ENCODE peak calls at places on chromosome 11, in six cellular contexts. One of them, this sample, is unnamed.

GRCh38 chr11:122139595-122139866 is 23.5 kb upstream of the BLID start:
- DNase-seq in activated CD4-positive, alpha-beta T cell treated with anti-CD3 and anti-CD28 coated beads, Interleukin-2, amount 50 U/mL, for 1 hour: no peak
- DNase-seq in NCI-H226: no peak
- DNase-seq in midbrain: no peak
- DNase-seq in stimulated activated CD8-positive, alpha-beta memory T cell treated with anti-CD3 and anti-CD28 coated beads, Interleukin-4, amount 100 ng/mL, for 24 hours: no peak
- DNase-seq in sciatic nerve: no peak
- DNase-seq in this sample: no peak

GRCh38 chr11:9765320-9766101 is 101.6 kb downstream of the SWAP70 start:
- DNase-seq in activated CD4-positive, alpha-beta T cell treated with anti-CD3 and anti-CD28 coated beads, Interleukin-2, amount 50 U/mL, for 1 hour: no peak
- DNase-seq in NCI-H226: peak; percentile 53
- DNase-seq in midbrain: no peak
- DNase-seq in stimulated activated CD8-positive, alpha-beta memory T cell treated with anti-CD3 and anti-CD28 coated beads, Interleukin-4, amount 100 ng/mL, for 24 hours: no peak
- DNase-seq in sciatic nerve: peak; percentile 73
- DNase-seq in this sample: no peak

GRCh38 chr11:2118674-2119073 is 20.5 kb downstream of the IGF2 start:
- DNase-seq in activated CD4-positive, alpha-beta T cell treated with anti-CD3 and anti-CD28 coated beads, Interleukin-2, amount 50 U/mL, for 1 hour: no peak
- DNase-seq in NCI-H226: no peak
- DNase-seq in midbrain: no peak
- DNase-seq in stimulated activated CD8-positive, alpha-beta memory T cell treated with anti-CD3 and anti-CD28 coated beads, Interleukin-4, amount 100 ng/mL, for 24 hours: no peak
- DNase-seq in sciatic nerve: no peak
- DNase-seq in this sample: no peak

GRCh38 chr11:9075441-9076000 is 15.9 kb downstream of the SCUBE2 start:
- DNase-seq in activated CD4-positive, alpha-beta T cell treated with anti-CD3 and anti-CD28 coated beads, Interleukin-2, amount 50 U/mL, for 1 hour: no peak
- DNase-seq in NCI-H226: no peak
- DNase-seq in midbrain: no peak
- DNase-seq in stimulated activated CD8-positive, alpha-beta memory T cell treated with anti-CD3 and anti-CD28 coated beads, Interleukin-4, amount 100 ng/mL, for 24 hours: no peak
- DNase-seq in sciatic nerve: no peak
- DNase-seq in this sample: no peak

GRCh38 chr11:9563196-9563730 is 10.2 kb upstream of the WEE1 start:
- DNase-seq in activated CD4-positive, alpha-beta T cell treated with anti-CD3 and anti-CD28 coated beads, Interleukin-2, amount 50 U/mL, for 1 hour: no peak
- DNase-seq in NCI-H226: no peak
- DNase-seq in midbrain: no peak
- DNase-seq in stimulated activated CD8-positive, alpha-beta memory T cell treated with anti-CD3 and anti-CD28 coated beads, Interleukin-4, amount 100 ng/mL, for 24 hours: no peak
- DNase-seq in sciatic nerve: no peak
- DNase-seq in this sample: no peak

GRCh38 chr11:68826726-68827125 is 15.0 kb downstream of the CPT1A start:
- DNase-seq in activated CD4-positive, alpha-beta T cell treated with anti-CD3 and anti-CD28 coated beads, Interleukin-2, amount 50 U/mL, for 1 hour: no peak
- DNase-seq in NCI-H226: no peak
- DNase-seq in midbrain: no peak
- DNase-seq in stimulated activated CD8-positive, alpha-beta memory T cell treated with anti-CD3 and anti-CD28 coated beads, Interleukin-4, amount 100 ng/mL, for 24 hours: no peak
- DNase-seq in sciatic nerve: no peak
- DNase-seq in this sample: no peak

GRCh38 chr11:9170450-9170849 is 79.1 kb upstream of the SCUBE2 start:
- DNase-seq in activated CD4-positive, alpha-beta T cell treated with anti-CD3 and anti-CD28 coated beads, Interleukin-2, amount 50 U/mL, for 1 hour: no peak
- DNase-seq in NCI-H226: peak; percentile 56
- DNase-seq in midbrain: no peak
- DNase-seq in stimulated activated CD8-positive, alpha-beta memory T cell treated with anti-CD3 and anti-CD28 coated beads, Interleukin-4, amount 100 ng/mL, for 24 hours: no peak
- DNase-seq in sciatic nerve: no peak
- DNase-seq in this sample: no peak

GRCh38 chr11:103730151-103730940 is 306.1 kb upstream of the DDI1 start:
- DNase-seq in activated CD4-positive, alpha-beta T cell treated with anti-CD3 and anti-CD28 coated beads, Interleukin-2, amount 50 U/mL, for 1 hour: no peak
- DNase-seq in NCI-H226: no peak
- DNase-seq in midbrain: no peak
- DNase-seq in stimulated activated CD8-positive, alpha-beta memory T cell treated with anti-CD3 and anti-CD28 coated beads, Interleukin-4, amount 100 ng/mL, for 24 hours: no peak
- DNase-seq in sciatic nerve: no peak
- DNase-seq in this sample: no peak

GRCh38 chr11:19628018-19628417 is 84.6 kb upstream of the NAV2 start:
- DNase-seq in activated CD4-positive, alpha-beta T cell treated with anti-CD3 and anti-CD28 coated beads, Interleukin-2, amount 50 U/mL, for 1 hour: no peak
- DNase-seq in NCI-H226: peak; percentile 97
- DNase-seq in midbrain: peak; percentile 16
- DNase-seq in stimulated activated CD8-positive, alpha-beta memory T cell treated with anti-CD3 and anti-CD28 coated beads, Interleukin-4, amount 100 ng/mL, for 24 hours: no peak
- DNase-seq in sciatic nerve: no peak
- DNase-seq in this sample: no peak

GRCh38 chr11:119673389-119674336 is 55.3 kb downstream of the NECTIN1 start:
- DNase-seq in activated CD4-positive, alpha-beta T cell treated with anti-CD3 and anti-CD28 coated beads, Interleukin-2, amount 50 U/mL, for 1 hour: no peak
- DNase-seq in NCI-H226: no peak
- DNase-seq in midbrain: no peak
- DNase-seq in stimulated activated CD8-positive, alpha-beta memory T cell treated with anti-CD3 and anti-CD28 coated beads, Interleukin-4, amount 100 ng/mL, for 24 hours: peak; percentile 15
- DNase-seq in sciatic nerve: no peak
- DNase-seq in this sample: no peak

GRCh38 chr11:12777208-12777874 is 103.1 kb downstream of the TEAD1 start:
- DNase-seq in activated CD4-positive, alpha-beta T cell treated with anti-CD3 and anti-CD28 coated beads, Interleukin-2, amount 50 U/mL, for 1 hour: no peak
- DNase-seq in NCI-H226: no peak
- DNase-seq in midbrain: no peak
- DNase-seq in stimulated activated CD8-positive, alpha-beta memory T cell treated with anti-CD3 and anti-CD28 coated beads, Interleukin-4, amount 100 ng/mL, for 24 hours: no peak
- DNase-seq in sciatic nerve: no peak
- DNase-seq in this sample: no peak

GRCh38 chr11:77590194-77590591 is 440 bp downstream of the AQP11 start:
- DNase-seq in activated CD4-positive, alpha-beta T cell treated with anti-CD3 and anti-CD28 coated beads, Interleukin-2, amount 50 U/mL, for 1 hour: peak; percentile 1
- DNase-seq in NCI-H226: no peak
- DNase-seq in midbrain: peak; percentile 76
- DNase-seq in stimulated activated CD8-positive, alpha-beta memory T cell treated with anti-CD3 and anti-CD28 coated beads, Interleukin-4, amount 100 ng/mL, for 24 hours: no peak
- DNase-seq in sciatic nerve: no peak
- DNase-seq in this sample: peak; percentile 13

GRCh38 chr11:68012843-68013610 is 2.9 kb downstream of the ALDH3B1 start:
- DNase-seq in activated CD4-positive, alpha-beta T cell treated with anti-CD3 and anti-CD28 coated beads, Interleukin-2, amount 50 U/mL, for 1 hour: no peak
- DNase-seq in NCI-H226: peak; percentile 99
- DNase-seq in midbrain: peak; percentile 31
- DNase-seq in stimulated activated CD8-positive, alpha-beta memory T cell treated with anti-CD3 and anti-CD28 coated beads, Interleukin-4, amount 100 ng/mL, for 24 hours: no peak
- DNase-seq in sciatic nerve: peak; percentile 68
- DNase-seq in this sample: peak; percentile 92

GRCh38 chr11:132942611-132943324 is 589.5 kb downstream of the OPCML start:
- DNase-seq in activated CD4-positive, alpha-beta T cell treated with anti-CD3 and anti-CD28 coated beads, Interleukin-2, amount 50 U/mL, for 1 hour: no peak
- DNase-seq in NCI-H226: no peak
- DNase-seq in midbrain: no peak
- DNase-seq in stimulated activated CD8-positive, alpha-beta memory T cell treated with anti-CD3 and anti-CD28 coated beads, Interleukin-4, amount 100 ng/mL, for 24 hours: no peak
- DNase-seq in sciatic nerve: no peak
- DNase-seq in this sample: peak; percentile 2

GRCh38 chr11:123429336-123429735 is 733 bp upstream of the GRAMD1B start:
- DNase-seq in activated CD4-positive, alpha-beta T cell treated with anti-CD3 and anti-CD28 coated beads, Interleukin-2, amount 50 U/mL, for 1 hour: no peak
- DNase-seq in NCI-H226: no peak
- DNase-seq in midbrain: no peak
- DNase-seq in stimulated activated CD8-positive, alpha-beta memory T cell treated with anti-CD3 and anti-CD28 coated beads, Interleukin-4, amount 100 ng/mL, for 24 hours: no peak
- DNase-seq in sciatic nerve: no peak
- DNase-seq in this sample: no peak

GRCh38 chr11:117189941-117190544 is 9.1 kb upstream of the TAGLN start:
- DNase-seq in activated CD4-positive, alpha-beta T cell treated with anti-CD3 and anti-CD28 coated beads, Interleukin-2, amount 50 U/mL, for 1 hour: no peak
- DNase-seq in NCI-H226: no peak
- DNase-seq in midbrain: no peak
- DNase-seq in stimulated activated CD8-positive, alpha-beta memory T cell treated with anti-CD3 and anti-CD28 coated beads, Interleukin-4, amount 100 ng/mL, for 24 hours: no peak
- DNase-seq in sciatic nerve: peak; percentile 48
- DNase-seq in this sample: no peak

GRCh38 chr11:36155770-36156485 is 133.3 kb downstream of the COMMD9 start:
- DNase-seq in activated CD4-positive, alpha-beta T cell treated with anti-CD3 and anti-CD28 coated beads, Interleukin-2, amount 50 U/mL, for 1 hour: no peak
- DNase-seq in NCI-H226: peak; percentile 69
- DNase-seq in midbrain: peak; percentile 60
- DNase-seq in stimulated activated CD8-positive, alpha-beta memory T cell treated with anti-CD3 and anti-CD28 coated beads, Interleukin-4, amount 100 ng/mL, for 24 hours: no peak
- DNase-seq in sciatic nerve: no peak
- DNase-seq in this sample: no peak

GRCh38 chr11:77806415-77806814 is 14.1 kb downstream of the RSF1 start:
- DNase-seq in activated CD4-positive, alpha-beta T cell treated with anti-CD3 and anti-CD28 coated beads, Interleukin-2, amount 50 U/mL, for 1 hour: no peak
- DNase-seq in NCI-H226: no peak
- DNase-seq in midbrain: no peak
- DNase-seq in stimulated activated CD8-positive, alpha-beta memory T cell treated with anti-CD3 and anti-CD28 coated beads, Interleukin-4, amount 100 ng/mL, for 24 hours: no peak
- DNase-seq in sciatic nerve: no peak
- DNase-seq in this sample: no peak

GRCh38 chr11:196786-197731 is 4.2 kb downstream of the SCGB1C1 start:
- DNase-seq in activated CD4-positive, alpha-beta T cell treated with anti-CD3 and anti-CD28 coated beads, Interleukin-2, amount 50 U/mL, for 1 hour: no peak
- DNase-seq in NCI-H226: no peak
- DNase-seq in midbrain: no peak
- DNase-seq in stimulated activated CD8-positive, alpha-beta memory T cell treated with anti-CD3 and anti-CD28 coated beads, Interleukin-4, amount 100 ng/mL, for 24 hours: no peak
- DNase-seq in sciatic nerve: peak; percentile 57
- DNase-seq in this sample: no peak

GRCh38 chr11:62104816-62105610 is 18.8 kb upstream of the INCENP start:
- DNase-seq in activated CD4-positive, alpha-beta T cell treated with anti-CD3 and anti-CD28 coated beads, Interleukin-2, amount 50 U/mL, for 1 hour: no peak
- DNase-seq in NCI-H226: no peak
- DNase-seq in midbrain: no peak
- DNase-seq in stimulated activated CD8-positive, alpha-beta memory T cell treated with anti-CD3 and anti-CD28 coated beads, Interleukin-4, amount 100 ng/mL, for 24 hours: no peak
- DNase-seq in sciatic nerve: no peak
- DNase-seq in this sample: no peak

GRCh38 chr11:20112291-20113146 is 47.8 kb downstream of the DBX1 start:
- DNase-seq in activated CD4-positive, alpha-beta T cell treated with anti-CD3 and anti-CD28 coated beads, Interleukin-2, amount 50 U/mL, for 1 hour: no peak
- DNase-seq in NCI-H226: peak; percentile 96
- DNase-seq in midbrain: peak; percentile 43
- DNase-seq in stimulated activated CD8-positive, alpha-beta memory T cell treated with anti-CD3 and anti-CD28 coated beads, Interleukin-4, amount 100 ng/mL, for 24 hours: peak; percentile 4
- DNase-seq in sciatic nerve: peak; percentile 73
- DNase-seq in this sample: peak; percentile 97

GRCh38 chr11:43119275-43119970 is 192.4 kb upstream of the API5 start:
- DNase-seq in activated CD4-positive, alpha-beta T cell treated with anti-CD3 and anti-CD28 coated beads, Interleukin-2, amount 50 U/mL, for 1 hour: no peak
- DNase-seq in NCI-H226: no peak
- DNase-seq in midbrain: no peak
- DNase-seq in stimulated activated CD8-positive, alpha-beta memory T cell treated with anti-CD3 and anti-CD28 coated beads, Interleukin-4, amount 100 ng/mL, for 24 hours: no peak
- DNase-seq in sciatic nerve: no peak
- DNase-seq in this sample: no peak